ENCODE peak calls at places on chromosome 20, in five cellular contexts. Z, O, K, V and J are unnamed samples.
A peak's percentile ranks its signal among the peaks of the same experiment; 100 is the strongest.

GRCh38 chr20:11376406-11376805 is 541.3 kb upstream of the BTBD3 start:
- DNase-seq in Z (no peak), O (no peak), K (no peak), V (no peak), J (no peak)

GRCh38 chr20:187733-188132 is 1.8 kb downstream of the DEFB128 start:
- DNase-seq in Z (no peak), O (no peak), K (no peak), V (no peak), J (no peak)

GRCh38 chr20:37669062-37669772 is 24.6 kb upstream of the CTNNBL1 start:
- DNase-seq in Z (no peak), O (no peak), K (no peak), V (no peak), J (no peak)

GRCh38 chr20:483791-484644 is 21.7 kb upstream of the TBC1D20 start:
- DNase-seq in Z (no peak), O (no peak), K (no peak), V (no peak), J (peak; percentile 83)

GRCh38 chr20:52446421-52447231 is 255.0 kb upstream of the ZFP64 start:
- DNase-seq in Z (no peak), O (no peak), K (no peak), V (no peak), J (no peak)

GRCh38 chr20:46546293-46546692 is 4.2 kb downstream of the OCSTAMP start:
- DNase-seq in Z (no peak), O (no peak), K (no peak), V (no peak), J (no peak)

GRCh38 chr20:56179051-56179450 is 69.5 kb upstream of the MC3R start:
- DNase-seq in Z (no peak), O (no peak), K (no peak), V (no peak), J (no peak)

GRCh38 chr20:51492167-51493092 is 50.1 kb downstream of the NFATC2 start:
- DNase-seq in Z (peak; percentile 22), O (no peak), K (no peak), V (peak; percentile 77), J (peak; percentile 88)

GRCh38 chr20:22389836-22390542 is 194.4 kb downstream of the FOXA2 start:
- DNase-seq in Z (peak; percentile 72), O (no peak), K (peak; percentile 82), V (peak; percentile 69), J (no peak)

GRCh38 chr20:62627901-62628612 is 14.2 kb upstream of the SLCO4A1 start:
- DNase-seq in Z (no peak), O (no peak), K (no peak), V (no peak), J (no peak)

GRCh38 chr20:25126204-25126603 is 44.3 kb upstream of the VSX1 start:
- DNase-seq in Z (no peak), O (no peak), K (no peak), V (no peak), J (no peak)

GRCh38 chr20:1893721-1894470 is 1.3 kb upstream of the SIRPA start:
- DNase-seq in Z (no peak), O (no peak), K (peak; percentile 44), V (peak; percentile 86), J (peak; percentile 93)

GRCh38 chr20:49505518-49505917 is 23.1 kb upstream of the KCNB1 start:
- DNase-seq in Z (peak; percentile 22), O (no peak), K (no peak), V (no peak), J (peak; percentile 84)

GRCh38 chr20:58039569-58040092 is 188.8 kb downstream of the ANKRD60 start:
- DNase-seq in Z (no peak), O (no peak), K (no peak), V (no peak), J (no peak)